ENCODE peak calls at places on chromosomes 2 and 18, in ten cellular contexts. S is cardiac fibroblast, J is prostate gland, B is astrocyte of the spinal cord, P is brain microvascular endothelial cell, Z is ovary, C is natural killer cell, M is IMR-90, H is type B pancreatic cell, D is esophagus squamous epithelium. Q is an unnamed sample.

GRCh38 chr2:215391531-215391930 is 44.3 kb downstream of the FN1 start:
- DNase-seq in S (no peak), D (no peak), P (no peak), M (no peak), C (no peak), B (no peak), H (no peak), J (no peak), Z (no peak), Q (no peak)

GRCh38 chr2:39874236-39874635 is 95.2 kb upstream of the THUMPD2 start:
- DNase-seq in C (no peak), Z (no peak), P (no peak), S (peak), H (no peak), M (no peak), J (no peak), B (no peak), D (no peak), Q (no peak)

GRCh38 chr2:149167941-149168340 is 129.4 kb downstream of the LYPD6B start:
- DNase-seq in D (no peak), H (no peak), C (no peak), P (no peak), Z (no peak), M (no peak), S (no peak), J (no peak), B (no peak), Q (no peak)

GRCh38 chr2:241011296-241011600 is 12.8 kb downstream of the SNED1 start:
- DNase-seq in C (no peak), S (no peak), J (peak), P (no peak), B (no peak), Z (no peak), M (no peak), H (peak), D (no peak), Q (no peak)

GRCh38 chr2:23312996-23313606 is 71.9 kb upstream of the KLHL29 start:
- DNase-seq in B (no peak), S (peak), P (peak), Z (no peak), M (no peak), D (no peak), H (no peak), C (no peak), J (no peak), Q (no peak)

GRCh38 chr2:123870877-123871276 is 154.2 kb upstream of the CNTNAP5 start:
- DNase-seq in P (no peak), D (no peak), J (no peak), Z (no peak), S (no peak), C (no peak), B (no peak), M (no peak), H (no peak), Q (no peak)

GRCh38 chr2:74849228-74849892 is 15.4 kb downstream of the HK2 start:
- DNase-seq in D (no peak), J (peak), M (peak), C (no peak), Z (no peak), P (no peak), B (no peak), S (no peak), H (no peak), Q (no peak)

GRCh38 chr18:7224198-7224597 is 6.7 kb upstream of the LRRC30 start:
- DNase-seq in H (no peak), C (no peak), Z (no peak), M (no peak), S (no peak), D (no peak), P (no peak), J (no peak), B (no peak), Q (no peak)

GRCh38 chr18:58615150-58616132 is 13.4 kb downstream of the ALPK2 start:
- DNase-seq in S (no peak), H (no peak), P (no peak), M (peak), J (no peak), B (no peak), Z (no peak), D (no peak), C (peak), Q (no peak)

GRCh38 chr2:40955635-40956034 is 503.7 kb upstream of the SLC8A1 start:
- DNase-seq in H (no peak), Z (no peak), S (peak), P (no peak), B (peak), J (no peak), D (no peak), M (no peak), C (no peak), Q (no peak)

GRCh38 chr2:118582058-118582457 is 265.4 kb downstream of the EN1 start:
- DNase-seq in H (no peak), S (no peak), J (no peak), B (no peak), C (no peak), Z (no peak), D (no peak), P (no peak), M (no peak), Q (no peak)

GRCh38 chr2:238597638-238598528 is 171.2 kb downstream of the ASB1 start:
- DNase-seq in J (no peak), B (no peak), C (no peak), D (no peak), S (no peak), H (no peak), Z (no peak), P (no peak), M (no peak), Q (no peak)

GRCh38 chr2:183248866-183249567 is 124.8 kb downstream of the NUP35 start:
- DNase-seq in M (peak), S (peak), C (no peak), H (no peak), D (no peak), J (no peak), B (peak), Z (no peak), P (peak), Q (no peak)

GRCh38 chr2:183243760-183244159 is 119.5 kb downstream of the NUP35 start:
- DNase-seq in D (no peak), S (no peak), J (no peak), P (no peak), Z (no peak), H (no peak), B (no peak), C (no peak), M (no peak), Q (no peak)

GRCh38 chr2:183242937-183243336 is 118.7 kb downstream of the NUP35 start:
- DNase-seq in H (no peak), S (peak), P (peak), C (no peak), B (peak), D (no peak), J (no peak), Z (no peak), M (peak), Q (no peak)

GRCh38 chr2:183250061-183250460 is 125.8 kb downstream of the NUP35 start:
- DNase-seq in H (no peak), P (no peak), C (no peak), S (no peak), D (no peak), J (no peak), Z (no peak), M (no peak), B (no peak), Q (no peak)

DNA sequence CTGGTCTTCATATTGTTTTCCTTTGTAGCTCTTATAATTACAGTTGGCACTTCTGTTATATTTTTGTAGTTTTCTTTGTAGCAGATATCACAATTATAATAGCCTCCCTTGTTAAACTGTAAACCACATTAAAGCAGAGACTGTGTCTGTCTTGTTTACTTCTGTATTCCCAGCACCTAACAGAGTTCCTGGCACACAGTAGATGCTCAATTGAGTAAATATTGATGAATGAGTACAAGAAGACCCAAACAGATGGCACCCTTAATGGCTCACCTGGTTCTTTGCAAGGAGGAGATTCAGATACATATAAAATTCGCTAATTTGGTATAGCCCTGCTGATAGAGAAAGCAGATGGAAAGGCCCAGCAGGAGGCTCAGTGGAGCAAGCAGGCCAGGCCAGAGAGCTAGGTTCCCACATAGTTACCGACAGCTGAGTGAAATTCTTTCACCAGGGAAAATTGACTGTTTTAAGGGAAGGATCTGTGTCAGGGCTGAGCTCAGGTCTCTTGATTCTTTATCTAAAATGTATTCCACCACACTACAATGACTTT is 120.1 kb downstream of the NUP35 start:
- DNase-seq in B (no peak), S (no peak), C (no peak), J (no peak), P (no peak), D (no peak), M (no peak), H (no peak), Z (no peak), Q (no peak)
- TF ChIP-seq CTCF in B (peak), S (no peak), C (no peak), J (no peak), P (peak), D (no peak), M (no peak), H (no peak), Z (no peak), Q (no peak)

DNA sequence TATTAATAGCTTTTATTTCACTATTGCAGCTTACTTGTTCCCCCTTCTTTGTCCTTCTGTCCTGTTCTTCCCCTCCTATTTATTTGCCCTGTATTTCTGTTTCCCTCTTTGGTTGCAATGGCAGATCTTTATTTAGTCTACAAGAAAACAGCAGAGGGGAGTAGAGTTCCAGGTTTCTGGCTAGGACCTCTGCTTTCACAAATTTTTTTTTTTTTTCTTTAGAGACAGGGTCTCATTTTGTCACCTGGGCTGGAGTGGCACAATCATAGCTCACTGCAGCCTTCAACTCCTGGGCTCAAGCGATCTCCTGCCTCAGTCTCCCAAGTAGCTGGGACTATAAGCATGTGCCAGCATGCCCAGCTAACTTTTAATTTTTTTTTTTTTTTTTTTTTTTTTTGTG is 188.1 kb upstream of the SPRED2 start:
- DNase-seq in M (no peak), C (no peak), P (no peak), D (no peak), S (no peak), Z (no peak), J (no peak), H (no peak), B (no peak), Q (no peak)
- TF ChIP-seq CTCF in M (no peak), C (no peak), P (no peak), D (no peak), S (no peak), Z (no peak), J (no peak), H (peak), B (no peak), Q (no peak)

DNA sequence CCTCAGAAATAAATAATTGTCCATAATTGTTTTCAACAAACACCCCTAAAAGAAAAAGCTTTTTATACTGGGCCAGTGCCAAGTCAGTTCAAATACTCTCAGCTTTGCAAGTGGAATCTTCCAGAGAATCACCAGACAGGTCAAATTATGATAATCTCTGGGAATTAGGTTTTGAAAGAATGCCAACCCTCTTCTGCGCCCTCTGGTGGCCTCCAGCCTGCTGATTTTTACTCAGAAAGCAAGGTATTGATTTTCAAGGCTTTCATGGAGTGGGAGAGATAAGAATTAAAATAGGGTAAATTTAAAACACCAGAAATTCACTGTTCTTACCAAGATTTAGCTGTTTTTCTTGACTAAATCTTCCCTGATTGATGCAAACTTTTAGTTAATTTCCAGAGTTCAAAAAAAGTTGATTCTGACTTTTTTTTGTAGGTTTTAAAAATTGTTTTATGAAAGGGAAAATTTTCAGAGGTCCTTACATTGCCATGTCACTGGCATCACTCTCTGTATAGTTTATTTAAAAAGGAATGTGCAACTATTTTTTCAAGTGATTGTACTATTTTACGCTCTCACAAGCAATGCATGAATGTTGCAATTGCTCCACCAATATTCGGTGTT is 282.9 kb upstream of the TNP1 start:
- DNase-seq in D (no peak), P (peak), H (no peak), C (no peak), M (no peak), S (peak), B (peak), Z (no peak), J (no peak), Q (no peak)
- TF ChIP-seq CTCF in D (peak), P (peak), H (peak), C (peak), M (peak), S (peak), B (peak), Z (no peak), J (peak), Q (no peak)

GRCh38 chr18:21706386-21706865 is 1.9 kb upstream of the ABHD3 start:
- DNase-seq in C (no peak), M (no peak), S (no peak), J (no peak), Z (peak), B (no peak), P (no peak), H (no peak), D (no peak), Q (no peak)

GRCh38 chr18:21703241-21703820 is 1.2 kb downstream of the ABHD3 start:
- DNase-seq in D (no peak), M (peak), J (peak), H (no peak), P (no peak), Z (no peak), C (no peak), B (no peak), S (no peak), Q (no peak)

GRCh38 chr18:21702602-21703001 is 2.0 kb downstream of the ABHD3 start:
- DNase-seq in J (no peak), B (no peak), H (no peak), D (no peak), M (no peak), C (no peak), P (no peak), Z (no peak), S (no peak), Q (no peak)

GRCh38 chr18:21701621-21702020 is 3.0 kb downstream of the ABHD3 start:
- DNase-seq in M (no peak), Z (no peak), H (no peak), P (no peak), C (no peak), B (no peak), D (no peak), J (no peak), S (no peak), Q (no peak)

DNA sequence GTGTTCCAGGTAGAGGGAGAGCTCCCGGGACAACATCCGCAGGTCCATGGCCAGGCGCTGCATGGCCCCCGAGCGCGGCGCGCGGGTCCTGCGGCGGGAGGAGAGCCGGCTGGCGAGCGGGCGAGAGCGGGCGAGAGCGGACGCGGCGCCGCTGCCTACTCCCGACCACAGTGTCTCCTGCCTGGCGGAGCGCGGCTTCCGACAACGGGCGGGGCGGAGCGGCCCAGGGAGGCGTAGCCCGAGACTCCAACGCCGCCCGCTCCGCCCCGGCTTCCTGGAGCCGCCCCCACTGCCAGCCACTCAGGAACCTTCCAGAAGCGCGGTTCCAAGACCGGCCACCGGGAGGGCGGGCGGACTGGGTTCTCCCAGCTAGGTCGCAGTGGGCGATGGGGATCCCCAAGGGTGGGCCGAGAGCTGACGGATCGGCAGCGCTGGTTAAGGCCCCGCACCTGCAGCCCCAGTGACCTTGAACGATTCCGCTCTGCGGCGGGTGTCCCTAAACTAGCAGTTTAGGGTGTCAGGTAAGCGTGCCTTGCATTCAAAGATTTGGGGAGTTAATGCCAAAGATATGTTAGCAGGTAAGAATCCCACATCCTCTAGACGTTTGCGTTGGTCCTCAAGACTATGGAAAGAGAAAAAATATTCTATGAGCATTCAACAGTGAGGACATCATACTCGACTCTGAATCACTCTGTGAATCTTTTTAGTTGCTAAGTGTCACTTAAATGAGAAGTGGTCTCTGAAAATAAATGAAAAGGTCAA is at the start of gene ABHD3:
- DNase-seq in P (peak), H (peak), D (peak), S (peak), B (peak), M (peak), C (peak), J (peak), Z (peak), Q (peak)
- TF ChIP-seq CTCF in P (peak), H (peak), D (peak), S (peak), B (peak), M (peak), C (peak), J (peak), Z (peak), Q (no peak)

GRCh38 chr18:32072321-32072720 is 19.4 kb upstream of the RNF138 start:
- DNase-seq in S (no peak), B (no peak), P (no peak), H (no peak), M (no peak), Z (no peak), J (no peak), D (no peak), C (no peak), Q (no peak)
- TF ChIP-seq CTCF in S (peak), B (peak), P (peak), H (peak), M (peak), Z (no peak), J (peak), D (peak), C (peak), Q (no peak)